ENCODE peak calls at places on chromosomes 2 and 18, in seven cellular contexts. K, F, A, R, M, O and G are unnamed samples.

GRCh38 chr18:49340446-49340845 is 120.0 kb downstream of the DYM start:
- DNase-seq in F (no peak), A (no peak), K (no peak), M (no peak), R (no peak), O (peak; percentile 53), G (no peak)

GRCh38 chr2:70768585-70769085 is 635 bp upstream of the ADD2 start:
- DNase-seq in R (no peak), O (no peak), A (no peak), K (no peak), F (no peak), M (no peak), G (no peak)

GRCh38 chr18:13302611-13303267 is 84.2 kb downstream of the LDLRAD4 start:
- DNase-seq in F (no peak), M (no peak), K (peak; percentile 14), A (no peak), R (no peak), O (no peak), G (peak; percentile 24)

GRCh38 chr2:7189106-7189505 is 271.9 kb downstream of the RNF144A start:
- DNase-seq in O (no peak), F (no peak), R (no peak), K (no peak), M (no peak), A (no peak), G (no peak)

GRCh38 chr2:46674451-46674850 is 195.1 kb downstream of the TMEM247 start:
- DNase-seq in M (no peak), O (no peak), A (no peak), F (no peak), K (no peak), R (no peak), G (no peak)

GRCh38 chr2:26559044-26559405 is 81.1 kb upstream of the OTOF start:
- DNase-seq in A (no peak), M (no peak), F (no peak), R (no peak), O (no peak), K (no peak), G (no peak)

GRCh38 chr2:239311132-239312040 is 89.4 kb downstream of the HDAC4 start:
- DNase-seq in O (no peak), A (no peak), R (no peak), F (no peak), K (no peak), M (no peak), G (peak; percentile 70)

GRCh38 chr18:3985664-3986063 is 469.4 kb downstream of the DLGAP1 start:
- DNase-seq in A (no peak), O (peak; percentile 56), K (no peak), M (no peak), R (no peak), F (no peak), G (no peak)

GRCh38 chr2:43009448-43009847 is 217.0 kb downstream of the ZFP36L2 start:
- DNase-seq in O (no peak), F (no peak), K (no peak), M (no peak), A (no peak), R (no peak), G (no peak)

GRCh38 chr2:237931205-237931721 is 35.6 kb upstream of the UBE2F start:
- DNase-seq in R (no peak), F (no peak), O (peak; percentile 63), A (no peak), M (no peak), K (no peak), G (no peak)

GRCh38 chr2:10387033-10387432 is 61.1 kb downstream of the ODC1 start:
- DNase-seq in R (no peak), O (no peak), A (no peak), K (no peak), M (no peak), F (no peak), G (no peak)

GRCh38 chr2:27638709-27639108 is 9.9 kb downstream of the GPN1 start:
- DNase-seq in K (no peak), M (no peak), F (peak; percentile 50), A (no peak), O (peak; percentile 91), R (no peak), G (no peak)

GRCh38 chr2:175003875-175004729 is 1.1 kb downstream of the CHN1 start:
- DNase-seq in K (peak; percentile 19), M (no peak), R (no peak), A (no peak), F (no peak), O (peak; percentile 24), G (peak; percentile 55)

GRCh38 chr2:162245737-162246136 is 2.5 kb upstream of the FAP start:
- DNase-seq in R (no peak), F (no peak), M (no peak), O (peak; percentile 78), A (no peak), K (no peak), G (no peak)

GRCh38 chr2:167986223-167986622 is 261.2 kb downstream of the STK39 start:
- DNase-seq in M (no peak), F (no peak), A (no peak), R (no peak), K (no peak), O (peak; percentile 3), G (no peak)

GRCh38 chr2:38971377-38971776 is 81.7 kb downstream of the ARHGEF33 start:
- DNase-seq in F (no peak), K (no peak), A (no peak), O (no peak), R (no peak), M (no peak), G (no peak)

GRCh38 chr2:28753043-28753683 is 1.5 kb downstream of the PPP1CB start:
- DNase-seq in K (no peak), R (peak; percentile 19), M (no peak), F (peak; percentile 22), A (peak; percentile 3), O (peak; percentile 90), G (peak; percentile 77)

GRCh38 chr2:238439093-238439849 is 12.5 kb downstream of the ASB1 start:
- DNase-seq in R (peak; percentile 59), O (peak; percentile 97), M (no peak), A (no peak), K (no peak), F (peak; percentile 74), G (peak; percentile 47)

GRCh38 chr18:44520981-44521672 is 159.6 kb upstream of the SETBP1 start:
- DNase-seq in K (no peak), R (no peak), O (peak; percentile 62), F (no peak), M (no peak), A (no peak), G (no peak)

GRCh38 chr2:66696374-66696773 is 261.4 kb downstream of the MEIS1 start:
- DNase-seq in M (no peak), O (no peak), F (no peak), K (no peak), R (no peak), A (no peak), G (no peak)

GRCh38 chr2:226001716-226002115 is 602.2 kb downstream of the NYAP2 start:
- DNase-seq in M (no peak), F (no peak), A (no peak), R (no peak), K (no peak), O (peak; percentile 24), G (no peak)

GRCh38 chr2:122451040-122451439 is 695.6 kb downstream of the TSN start:
- DNase-seq in A (no peak), K (peak; percentile 38), M (no peak), O (peak; percentile 0), R (no peak), F (no peak), G (peak; percentile 50)

GRCh38 chr2:236674646-236675045 is 105.0 kb downstream of the ACKR3 start:
- DNase-seq in M (no peak), F (no peak), K (no peak), A (no peak), R (no peak), O (no peak), G (no peak)

GRCh38 chr18:13712400-13713131 is 13.8 kb downstream of the FAM210A start:
- DNase-seq in A (no peak), O (no peak), F (no peak), K (no peak), M (no peak), R (no peak), G (no peak)